ENCODE peak calls at places on chromosome 11, in nine cellular contexts. K is WTC11, T is cardiac fibroblast, X is fibroblast of pulmonary artery, P is RWPE1, J is Calu3, A is H9, F is fibroblast of lung, Z is GM23338. E is an unnamed sample.

GRCh38 chr11:6249822-6250555 is 9.6 kb upstream of the CCKBR start:
- DNase-seq in K (no peak), X (peak), P (peak), T (peak), A (no peak), Z (no peak), F (peak), J (peak), E (no peak)

GRCh38 chr11:57497303-57498247 is 17.9 kb downstream of the SLC43A1 start:
- DNase-seq in F (no peak), P (no peak), A (no peak), X (no peak), K (no peak), Z (no peak), J (no peak), T (no peak), E (peak)

GRCh38 chr11:43868852-43869567 is 11.6 kb upstream of the ALKBH3 start:
- DNase-seq in J (no peak), T (peak), P (peak), F (peak), K (no peak), A (no peak), X (peak), Z (no peak), E (no peak)

GRCh38 chr11:114478768-114479167 is 39.5 kb downstream of the REXO2 start:
- DNase-seq in F (no peak), X (peak), Z (peak), K (no peak), J (no peak), P (peak), A (peak), T (peak), E (no peak)

GRCh38 chr11:76769645-76770586 is 13.2 kb upstream of the TSKU start:
- DNase-seq in P (peak), J (peak), F (peak), K (no peak), A (no peak), T (peak), X (peak), Z (no peak), E (no peak)

GRCh38 chr11:126282361-126282741 is 542 bp upstream of the TIRAP start:
- DNase-seq in K (peak), P (peak), Z (peak), A (peak), F (peak), J (no peak), X (peak), T (peak), E (peak)

GRCh38 chr11:8087185-8087584 is 6.2 kb downstream of the TUB start:
- DNase-seq in X (no peak), J (no peak), K (peak), F (no peak), P (no peak), T (no peak), A (peak), Z (peak), E (no peak)

GRCh38 chr11:68804786-68805185 is 36.9 kb downstream of the CPT1A start:
- DNase-seq in F (no peak), J (no peak), A (no peak), K (peak), P (no peak), T (no peak), X (no peak), Z (peak), E (no peak)

GRCh38 chr11:76658231-76658630 is 12.3 kb downstream of the LRRC32 start:
- DNase-seq in T (no peak), P (no peak), K (peak), X (no peak), F (no peak), A (peak), Z (no peak), J (no peak), E (no peak)

GRCh38 chr11:101487775-101488174 is 96.0 kb downstream of the TRPC6 start:
- DNase-seq in X (peak), F (peak), Z (no peak), T (peak), K (no peak), A (no peak), P (no peak), J (no peak), E (no peak)

GRCh38 chr11:134908583-134908982 is 496.5 kb upstream of the B3GAT1 start:
- DNase-seq in Z (no peak), J (no peak), A (no peak), X (no peak), P (no peak), K (no peak), F (no peak), T (no peak), E (no peak)

DNA sequence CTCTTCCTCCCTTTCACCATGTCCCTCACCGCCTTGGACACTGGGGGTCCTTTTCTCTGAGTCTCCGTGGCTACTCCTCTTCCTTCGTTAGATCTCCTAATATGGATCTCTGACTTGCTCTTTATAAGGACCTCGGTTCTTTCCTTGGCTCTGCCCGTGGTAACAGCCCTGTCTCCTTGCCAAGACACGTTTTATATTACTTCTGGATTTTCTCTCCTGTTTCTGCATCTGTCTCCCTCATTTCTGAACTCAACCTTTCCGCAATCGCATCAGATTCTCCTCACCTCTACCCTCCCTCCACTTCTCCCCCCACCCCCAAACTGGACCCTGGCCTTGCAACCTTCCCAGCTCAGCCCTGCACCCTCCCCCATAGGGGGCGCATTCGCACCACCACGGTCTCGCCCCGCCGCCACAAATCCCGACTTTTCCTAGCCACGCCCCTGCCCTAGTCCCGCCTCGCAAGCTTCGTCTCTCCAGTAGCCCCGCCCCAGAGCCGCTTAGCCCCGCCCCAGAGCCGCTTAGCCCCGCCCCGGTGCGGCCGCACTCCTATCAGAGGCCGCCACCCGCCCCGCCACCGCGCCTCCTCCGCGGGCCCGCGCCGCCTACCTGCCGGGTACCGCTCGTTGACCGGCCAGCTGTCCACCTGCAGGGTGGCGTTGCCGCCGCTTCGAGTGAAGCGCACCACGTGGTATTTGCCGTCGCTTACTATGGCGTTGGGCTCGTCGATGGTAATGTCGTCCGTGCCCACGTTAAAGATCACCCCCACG is 39.0 kb downstream of the SLC22A12 start:
- DNase-seq in X (no peak), K (peak), A (peak), J (no peak), T (no peak), P (no peak), Z (peak), F (no peak), E (peak)
- TF ChIP-seq CTCF in X (no peak), K (peak), A (peak), J (no peak), T (no peak), P (no peak), Z (peak), F (no peak), E (peak)

GRCh38 chr11:13149991-13150390 is 127.6 kb upstream of the BMAL1 start:
- DNase-seq in K (no peak), J (no peak), P (no peak), F (no peak), X (no peak), Z (no peak), T (no peak), A (no peak), E (no peak)

GRCh38 chr11:13152264-13152663 is 125.3 kb upstream of the BMAL1 start:
- DNase-seq in X (no peak), A (no peak), T (no peak), F (no peak), Z (no peak), P (no peak), J (no peak), K (no peak), E (no peak)

GRCh38 chr11:13150487-13150886 is 127.1 kb upstream of the BMAL1 start:
- DNase-seq in X (no peak), T (no peak), P (no peak), J (no peak), A (no peak), F (no peak), Z (no peak), K (no peak), E (no peak)

GRCh38 chr11:13152736-13153541 is 124.7 kb upstream of the BMAL1 start:
- DNase-seq in X (peak), P (no peak), J (no peak), F (peak), T (peak), Z (peak), K (no peak), A (no peak), E (no peak)
- TF ChIP-seq CTCF in X (peak), P (no peak), J (no peak), F (peak), T (peak), Z (peak), K (no peak), A (peak), E (peak)

DNA sequence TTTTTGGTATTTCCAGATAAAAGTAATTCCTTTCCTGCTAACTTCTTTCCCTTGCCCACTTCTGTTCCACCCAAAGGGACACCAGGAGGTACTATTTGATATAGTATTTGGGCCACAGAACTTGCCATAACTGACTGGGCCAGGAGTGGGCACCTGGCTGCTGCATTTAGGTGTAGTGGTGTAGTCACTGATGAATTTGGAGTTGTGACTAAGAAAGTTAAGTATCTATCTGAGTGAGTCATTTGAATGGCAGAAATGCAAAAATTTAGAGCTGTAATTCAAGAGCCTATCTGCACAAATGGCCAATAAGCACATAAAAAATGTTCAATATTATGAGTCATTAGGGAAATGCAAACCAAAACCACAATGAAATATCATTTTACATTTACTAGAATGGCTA is 14.8 kb downstream of the GLYATL2 start:
- DNase-seq in F (peak), P (peak), A (no peak), T (peak), X (peak), Z (no peak), K (no peak), J (peak), E (no peak)
- TF ChIP-seq CTCF in F (no peak), P (no peak), A (no peak), T (no peak), X (no peak), Z (no peak), K (no peak), J (no peak), E (no peak)

DNA sequence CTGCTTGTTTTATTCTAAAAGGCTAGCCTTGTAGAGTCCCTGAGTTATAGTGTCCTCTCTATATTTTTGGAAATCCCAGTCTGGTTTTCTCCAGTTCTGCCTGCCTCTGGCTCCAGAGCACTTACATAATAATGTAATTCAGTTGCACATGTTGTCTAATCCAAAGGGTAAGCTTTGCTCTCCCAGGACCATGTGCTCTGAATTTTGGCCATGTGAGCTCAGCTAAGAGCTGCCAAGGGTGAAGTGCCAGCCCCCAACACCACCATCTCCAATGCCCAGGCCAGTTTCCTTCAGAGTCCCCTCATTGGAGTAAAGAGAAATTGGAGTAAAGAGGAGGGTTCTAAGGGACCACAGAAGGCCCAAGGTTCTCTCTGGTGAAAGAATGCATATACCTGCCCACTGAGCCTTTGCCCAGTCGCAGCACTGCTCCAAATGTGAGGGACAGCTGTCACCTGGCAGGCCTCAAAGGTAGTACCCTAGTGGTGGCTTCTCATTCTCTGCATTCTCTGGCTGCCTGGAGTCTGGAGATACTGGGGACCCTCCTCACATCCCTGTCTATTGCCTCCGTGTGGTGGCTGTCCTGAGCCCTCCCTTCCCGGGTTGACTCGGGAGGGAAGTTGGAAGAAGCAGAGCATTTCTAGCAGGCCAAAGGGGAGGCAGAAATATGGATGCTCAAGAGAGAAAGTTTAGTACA is 4.9 kb downstream of the CRY2 start:
- DNase-seq in J (no peak), A (peak), T (no peak), K (peak), F (no peak), Z (peak), P (no peak), X (no peak), E (no peak)
- TF ChIP-seq CTCF in J (no peak), A (peak), T (no peak), K (no peak), F (no peak), Z (no peak), P (no peak), X (no peak), E (no peak)

DNA sequence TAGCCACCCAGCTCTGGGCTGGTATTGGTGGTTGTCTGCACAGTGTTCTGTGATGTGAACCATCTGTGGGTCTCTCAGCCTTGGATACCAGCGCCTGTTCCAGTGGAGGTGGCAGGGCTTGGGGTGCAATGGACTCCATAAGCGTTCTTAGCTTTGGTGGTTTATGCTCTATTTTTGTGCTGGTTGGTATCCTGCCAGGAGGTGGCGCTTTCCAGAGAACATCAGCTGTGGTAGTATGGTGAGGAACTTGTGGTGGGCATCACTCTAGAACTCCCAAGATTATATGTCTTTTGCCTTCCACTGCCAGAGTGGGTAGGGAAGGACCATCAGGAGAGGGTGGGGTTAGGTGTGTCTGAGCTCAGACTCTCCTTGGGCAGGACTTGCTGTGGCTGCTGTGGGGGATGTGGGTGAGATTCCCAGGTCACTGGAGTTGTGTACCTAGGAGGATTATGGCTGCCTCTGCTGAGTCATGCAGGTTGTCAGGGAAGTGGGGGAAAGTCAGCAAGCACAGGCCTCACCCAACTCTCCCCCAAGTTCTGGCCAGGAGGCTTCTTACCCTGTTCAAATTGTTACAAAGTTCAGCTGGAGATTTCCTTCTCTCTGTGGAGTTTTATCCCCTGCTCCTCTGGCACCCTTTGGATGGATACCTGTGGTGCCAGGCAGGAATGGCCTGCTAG is 47.2 kb downstream of the MRGPRX2 start:
- DNase-seq in K (peak), A (peak), J (peak), Z (peak), F (no peak), T (no peak), P (no peak), X (no peak), E (no peak)
- TF ChIP-seq CTCF in K (peak), A (peak), J (no peak), Z (peak), F (no peak), T (peak), P (no peak), X (peak), E (peak)

DNA sequence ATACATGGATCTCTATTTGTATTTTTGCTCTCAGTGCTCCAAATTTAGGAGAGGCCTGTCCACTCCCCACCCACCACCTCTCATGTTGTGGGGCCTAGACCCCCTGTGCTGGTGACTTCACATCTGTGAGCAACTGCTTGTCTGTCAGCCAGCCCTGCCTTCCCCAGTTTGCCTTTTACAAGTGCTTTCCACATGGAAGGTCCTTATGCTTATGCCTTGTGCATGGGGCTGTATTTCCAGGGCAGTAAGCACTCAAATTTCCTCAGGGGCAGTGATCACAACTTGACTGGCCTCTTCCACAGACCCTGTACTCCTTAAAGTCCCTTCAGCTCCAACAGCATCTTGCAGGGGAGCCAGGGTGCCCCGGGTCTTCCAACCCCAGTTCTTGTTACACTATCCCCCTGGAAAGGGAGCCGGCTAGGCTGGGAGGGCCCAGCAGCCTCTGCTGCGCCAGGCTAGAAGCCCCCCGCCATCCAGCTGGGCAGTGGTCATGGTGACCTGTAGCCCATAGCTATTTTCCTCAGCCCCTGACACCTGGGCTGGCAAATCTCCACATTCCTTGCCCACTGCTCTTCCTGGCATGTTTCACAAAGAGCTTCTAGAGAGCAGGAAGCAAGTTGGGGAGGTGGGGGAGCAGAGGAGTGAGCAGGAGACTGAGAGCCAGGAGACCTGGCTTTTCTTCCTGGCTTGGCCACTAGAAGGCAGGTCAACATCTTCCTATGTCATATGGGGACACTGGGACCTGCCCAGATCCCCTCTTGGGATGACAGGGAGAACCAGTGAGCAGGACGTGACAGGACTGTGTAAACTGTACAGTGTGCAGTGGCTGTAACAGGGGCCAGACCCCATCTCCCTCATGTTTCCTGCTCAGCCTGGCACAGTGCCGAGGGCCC is 29.7 kb downstream of the GDPD5 start:
- DNase-seq in T (no peak), A (peak), J (no peak), X (no peak), Z (peak), K (peak), P (no peak), F (no peak), E (no peak)
- TF ChIP-seq CTCF in T (no peak), A (peak), J (no peak), X (peak), Z (peak), K (no peak), P (no peak), F (peak), E (no peak)

DNA sequence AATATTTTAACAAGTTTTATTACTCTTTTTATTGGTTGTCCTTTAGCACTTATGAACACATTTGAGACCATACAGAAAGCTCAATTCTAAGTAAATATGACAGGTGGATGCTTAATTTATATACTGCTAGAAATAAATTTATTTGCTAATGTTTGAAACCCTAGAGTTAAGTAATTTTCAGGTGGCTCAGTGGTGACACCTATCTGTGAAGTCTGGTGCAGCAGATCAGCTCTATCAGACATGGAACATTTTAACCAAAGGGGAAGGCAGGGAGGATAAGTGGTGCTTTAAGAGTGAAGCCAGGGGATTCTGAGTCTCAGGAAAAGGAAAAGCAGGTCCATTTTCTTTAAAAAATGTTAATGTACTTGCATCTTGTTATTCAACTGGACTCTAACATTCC is 175.8 kb downstream of the DSCAML1 start:
- DNase-seq in A (no peak), K (no peak), T (peak), X (peak), P (no peak), Z (peak), F (no peak), J (peak), E (no peak)
- TF ChIP-seq CTCF in A (peak), K (peak), T (peak), X (peak), P (peak), Z (peak), F (peak), J (peak), E (peak)

GRCh38 chr11:26188559-26188958 is 143.4 kb upstream of the ANO3 start:
- DNase-seq in K (no peak), P (no peak), J (no peak), A (no peak), X (peak), F (no peak), Z (no peak), T (peak), E (no peak)

GRCh38 chr11:26187639-26188038 is 144.3 kb upstream of the ANO3 start:
- DNase-seq in P (peak), F (peak), A (no peak), Z (no peak), X (peak), T (peak), K (no peak), J (peak), E (no peak)

GRCh38 chr11:26191193-26191592 is 140.7 kb upstream of the ANO3 start:
- DNase-seq in Z (no peak), X (no peak), K (no peak), J (no peak), T (no peak), A (no peak), F (no peak), P (no peak), E (no peak)

DNA sequence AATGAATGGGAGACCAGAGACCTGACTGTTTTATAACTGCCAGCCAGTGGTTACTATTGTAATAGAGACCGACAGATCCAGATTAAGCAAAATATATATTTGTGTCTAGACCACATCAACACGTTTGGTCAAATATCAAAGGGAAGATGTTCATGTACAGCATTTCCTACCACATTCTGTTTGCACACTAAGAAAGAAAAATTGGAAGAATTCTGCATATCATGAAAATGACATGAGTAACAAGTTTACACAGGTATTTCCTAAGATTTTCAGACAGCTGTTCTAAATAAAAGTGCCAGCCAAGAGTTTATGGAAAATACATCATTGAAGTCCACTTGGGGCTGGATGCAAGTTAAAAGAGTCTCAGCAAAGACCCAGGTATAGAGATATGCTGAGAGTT is 145.5 kb upstream of the ANO3 start:
- DNase-seq in J (no peak), P (no peak), F (no peak), A (no peak), K (no peak), T (peak), Z (no peak), X (no peak), E (no peak)
- TF ChIP-seq CTCF in J (no peak), P (no peak), F (no peak), A (no peak), K (no peak), T (no peak), Z (no peak), X (no peak), E (no peak)